ENCODE peak calls at places on chromosome 9, in seven cellular contexts. G is IMR-90, U is neuronal stem cell, C is trophoblast cell, N is H9, D is mesenchymal stem cell, K is H1. W is an unnamed sample.
A peak's percentile ranks its signal among the peaks of the same experiment; 100 is the strongest.

GRCh38 chr9:15642369-15642962 is 89.6 kb downstream of the CCDC171 start:
- DNase-seq in N (no peak), C (no peak), U (no peak), G (peak; percentile 53), K (no peak), D (peak; percentile 51), W (peak; percentile 29)

GRCh38 chr9:89635816-89636215 is 31.0 kb downstream of the GADD45G start:
- DNase-seq in D (peak; percentile 11), U (no peak), C (peak; percentile 88), N (no peak), G (no peak), K (no peak), W (no peak)

GRCh38 chr9:14344846-14345585 is 31.1 kb upstream of the NFIB start:
- DNase-seq in K (no peak), D (no peak), N (peak; percentile 56), C (no peak), U (no peak), G (no peak), W (peak; percentile 49)

GRCh38 chr9:2809692-2810423 is 34.0 kb downstream of the PUM3 start:
- DNase-seq in D (peak; percentile 94), U (peak; percentile 36), N (peak; percentile 55), K (peak; percentile 57), C (no peak), G (peak; percentile 99), W (peak; percentile 96)

GRCh38 chr9:72586388-72587160 is 65.2 kb downstream of the TMC1 start:
- DNase-seq in G (peak; percentile 90), K (no peak), U (no peak), C (no peak), D (peak; percentile 95), N (no peak), W (no peak)

GRCh38 chr9:93292664-93293328 is 108.9 kb downstream of the WNK2 start:
- DNase-seq in U (no peak), C (no peak), N (no peak), G (no peak), D (no peak), K (no peak), W (no peak)

GRCh38 chr9:116490321-116490720 is 196.8 kb upstream of the TRIM32 start:
- DNase-seq in U (no peak), N (no peak), K (no peak), C (no peak), D (peak; percentile 17), G (peak; percentile 34), W (no peak)

GRCh38 chr9:96665789-96666188 is 10.7 kb upstream of the PRXL2C start:
- DNase-seq in C (no peak), K (no peak), G (no peak), N (no peak), D (no peak), U (no peak), W (no peak)

GRCh38 chr9:74333633-74334032 is 163.5 kb upstream of the RORB start:
- DNase-seq in D (no peak), G (no peak), U (no peak), K (no peak), C (no peak), N (no peak), W (no peak)

GRCh38 chr9:80197661-80198060 is 625.9 kb downstream of the TLE4 start:
- DNase-seq in C (no peak), N (no peak), K (no peak), D (no peak), G (peak; percentile 84), U (no peak), W (no peak)

GRCh38 chr9:91697201-91697600 is 252.8 kb downstream of the ROR2 start:
- DNase-seq in K (no peak), C (no peak), G (no peak), N (no peak), D (no peak), U (no peak), W (no peak)

GRCh38 chr9:96367943-96368342 is 15.6 kb downstream of the SLC35D2 start:
- DNase-seq in K (no peak), D (no peak), G (no peak), C (no peak), U (no peak), N (no peak), W (no peak)

GRCh38 chr9:22622823-22623222 is 176.2 kb downstream of the DMRTA1 start:
- DNase-seq in K (no peak), N (no peak), D (no peak), C (no peak), G (peak; percentile 0), U (no peak), W (no peak)

GRCh38 chr9:2337602-2338001 is 284.0 kb upstream of the VLDLR start:
- DNase-seq in N (no peak), U (no peak), C (no peak), K (no peak), G (no peak), D (no peak), W (no peak)

GRCh38 chr9:32502459-32502858 is 23.5 kb downstream of the RIGI start:
- DNase-seq in G (peak; percentile 79), C (peak; percentile 81), D (peak; percentile 58), U (no peak), K (no peak), N (no peak), W (peak; percentile 58)

GRCh38 chr9:115170674-115171073 is 52.7 kb upstream of the TNC start:
- DNase-seq in D (peak; percentile 81), G (peak; percentile 52), N (peak; percentile 45), C (no peak), K (no peak), U (no peak), W (peak; percentile 84)

GRCh38 chr9:93132946-93133640 is 958 bp downstream of the NINJ1 start:
- DNase-seq in N (no peak), K (no peak), G (no peak), C (peak; percentile 46), D (no peak), U (no peak), W (peak; percentile 72)

GRCh38 chr9:127179633-127180401 is 57.4 kb upstream of the ANGPTL2 start:
- DNase-seq in G (no peak), K (no peak), N (peak; percentile 20), C (no peak), D (no peak), U (no peak), W (no peak)

GRCh38 chr9:33107762-33108161 is 31.3 kb upstream of the SMU1 start:
- DNase-seq in N (no peak), G (no peak), C (no peak), U (no peak), K (no peak), D (no peak), W (no peak)

DNA sequence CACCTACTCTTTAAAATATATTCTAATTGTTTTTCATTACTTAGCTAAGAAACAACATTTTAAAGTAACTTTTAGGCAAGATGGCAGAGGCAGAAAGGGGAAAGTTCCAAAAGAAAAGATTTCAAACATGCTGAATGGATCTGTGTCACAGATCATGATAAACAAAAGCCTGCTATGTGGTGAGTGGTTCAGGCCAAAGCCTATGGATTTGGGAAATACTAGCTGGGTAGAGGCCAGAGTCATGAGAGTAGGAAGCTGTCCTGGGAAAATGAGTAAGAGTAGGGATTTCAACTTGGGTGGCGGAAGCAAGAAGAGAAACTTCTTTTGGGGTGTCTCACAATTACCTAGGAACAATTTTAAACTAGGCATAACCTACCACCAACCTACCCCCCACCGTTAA is 68.7 kb upstream of the GRHPR start:
- DNase-seq in G (peak; percentile 55), D (no peak), U (no peak), C (no peak), N (no peak), K (no peak), W (no peak)
- H3K4me2 ChIP-seq in G (no peak overlapping the region), D (no peak overlapping the region), U (no peak overlapping the region), C (no peak overlapping the region), N (no peak overlapping the region), K (no peak overlapping the region), W (no peak overlapping the region)

GRCh38 chr9:108043585-108043984 is 554.0 kb upstream of the KLF4 start:
- DNase-seq in G (no peak), K (no peak), U (no peak), D (no peak), C (no peak), N (no peak), W (no peak)
- H3K4ac ChIP-seq in G (no peak overlapping the region), K (no peak overlapping the region), U (no peak overlapping the region), D (no peak overlapping the region), C (no peak overlapping the region), N (no peak overlapping the region), W (no peak overlapping the region)

DNA sequence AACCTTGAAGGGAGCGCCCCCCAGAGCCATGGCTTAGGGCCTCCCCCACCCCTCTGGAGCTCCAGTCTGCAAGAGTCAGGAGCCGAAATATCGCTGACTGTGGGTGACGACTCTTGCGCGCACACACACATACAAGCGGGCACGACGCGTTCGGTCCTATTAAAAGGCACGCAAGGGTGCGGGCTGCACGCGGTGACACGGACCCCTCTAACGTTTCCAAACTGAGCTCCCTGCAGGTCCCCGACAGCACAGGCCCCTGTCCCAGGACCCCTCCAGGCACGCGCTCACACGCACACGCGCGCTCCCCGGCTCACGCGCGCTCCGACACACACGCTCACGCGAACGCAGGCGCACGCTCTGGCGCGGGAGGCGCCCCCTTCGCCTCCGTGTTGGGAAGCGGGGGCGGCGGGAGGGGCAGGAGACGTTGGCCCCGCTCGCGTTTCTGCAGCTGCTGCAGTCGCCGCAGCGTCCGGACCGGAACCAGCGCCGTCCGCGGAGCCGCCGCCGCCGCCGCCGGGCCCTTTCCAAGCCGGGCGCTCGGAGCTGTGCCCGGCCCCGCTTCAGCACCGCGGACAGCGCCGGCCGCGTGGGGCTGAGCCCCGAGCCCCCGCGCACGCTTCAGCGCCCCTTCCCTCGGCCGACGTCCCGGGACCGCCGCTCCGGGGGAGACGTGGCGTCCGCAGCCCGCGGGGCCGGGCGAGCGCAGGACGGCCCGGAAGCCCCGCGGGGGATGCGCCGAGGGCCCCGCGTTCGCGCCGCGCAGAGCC is at the start of gene GRIN1:
- DNase-seq in U (peak; percentile 60), K (no peak), N (peak; percentile 53), G (no peak), C (no peak), D (peak; percentile 28), W (peak; percentile 26)
- H3K4me2 ChIP-seq in U (peak within 1 kb of the TSS; percentile 2), K (peak within 1 kb of the TSS; percentile 61), N (peak within 1 kb of the TSS; percentile 7), G (no peak within 1 kb of the TSS), C (no peak within 1 kb of the TSS), D (no peak within 1 kb of the TSS), W (no peak within 1 kb of the TSS)

GRCh38 chr9:87703636-87704276 is 22.2 kb upstream of the CTSL start:
- DNase-seq in U (no peak), G (no peak), K (no peak), D (no peak), C (no peak), N (no peak), W (no peak)
- H3K4ac ChIP-seq in U (no peak overlapping the region), G (no peak overlapping the region), K (no peak overlapping the region), D (no peak overlapping the region), C (no peak overlapping the region), N (no peak overlapping the region), W (no peak overlapping the region)

DNA sequence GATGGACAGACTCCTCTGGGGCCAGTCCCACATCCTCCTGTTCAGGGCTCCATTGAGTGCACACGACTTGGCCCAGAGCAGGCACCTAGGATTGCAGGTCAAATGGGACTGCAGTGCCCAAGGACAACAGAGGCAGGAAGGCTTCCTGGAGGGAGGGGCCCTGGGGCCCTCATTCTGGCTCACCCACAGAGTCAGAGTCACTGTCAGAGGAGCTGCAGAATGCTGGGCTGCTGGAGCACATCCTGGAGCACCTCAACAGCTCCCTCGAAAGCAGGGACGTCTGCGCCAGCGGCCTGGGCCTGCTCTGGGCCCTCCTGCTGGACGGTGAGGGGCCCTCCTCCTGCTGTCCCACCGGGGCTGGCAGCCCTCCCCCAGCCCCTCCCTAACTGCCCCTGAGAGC is 15.1 kb downstream of the REXO4 start:
- DNase-seq in D (no peak), U (no peak), C (no peak), N (no peak), G (no peak), K (no peak), W (no peak)
- H3K4me2 ChIP-seq in D (no peak overlapping the region), U (no peak overlapping the region), C (no peak overlapping the region), N (no peak overlapping the region), G (no peak overlapping the region), K (no peak overlapping the region), W (no peak overlapping the region)

W was measured in mesendoderm.